ENCODE peak calls at places on chromosomes 6 and 20, in nine cellular contexts. One of them, this sample, is unnamed. For H3K27me3, the result is how much of the 10 kb centered on the place peaks cover.

GRCh38 chr6:156630613-156631302 is 146.4 kb upstream of the ARID1B start:
- DNase-seq in transverse colon: no peak
- DNase-seq in endothelial cell of umbilical vein: no peak
- DNase-seq in heart left ventricle: no peak
- DNase-seq in fibroblast of lung: no peak
- DNase-seq in cardiac muscle cell: no peak
- DNase-seq in GM12878: no peak
- DNase-seq in adrenal gland: no peak
- DNase-seq in body of pancreas: no peak
- DNase-seq in this sample: no peak

GRCh38 chr6:160365117-160365516 is 16.9 kb downstream of the SLC22A3 start:
- DNase-seq in heart left ventricle: no peak
- DNase-seq in GM12878: no peak
- DNase-seq in adrenal gland: no peak
- DNase-seq in body of pancreas: no peak
- DNase-seq in cardiac muscle cell: no peak
- DNase-seq in transverse colon: no peak
- DNase-seq in endothelial cell of umbilical vein: no peak
- DNase-seq in fibroblast of lung: no peak
- DNase-seq in this sample: no peak

GRCh38 chr6:144314003-144314485 is 28.9 kb downstream of the UTRN start:
- DNase-seq in heart left ventricle: peak
- DNase-seq in body of pancreas: peak
- DNase-seq in endothelial cell of umbilical vein: peak
- DNase-seq in adrenal gland: peak
- DNase-seq in cardiac muscle cell: no peak
- DNase-seq in GM12878: no peak
- DNase-seq in fibroblast of lung: peak
- DNase-seq in transverse colon: no peak
- DNase-seq in this sample: peak

GRCh38 chr6:39530201-39530759 is 194.9 kb downstream of the KIF6 start:
- DNase-seq in body of pancreas: no peak
- DNase-seq in endothelial cell of umbilical vein: no peak
- DNase-seq in adrenal gland: peak
- DNase-seq in GM12878: peak
- DNase-seq in fibroblast of lung: peak
- DNase-seq in heart left ventricle: no peak
- DNase-seq in transverse colon: peak
- DNase-seq in cardiac muscle cell: no peak
- DNase-seq in this sample: no peak

GRCh38 chr20:48210111-48211029 is 425.1 kb upstream of the SULF2 start:
- DNase-seq in heart left ventricle: no peak
- DNase-seq in endothelial cell of umbilical vein: no peak
- DNase-seq in cardiac muscle cell: no peak
- DNase-seq in GM12878: no peak
- DNase-seq in fibroblast of lung: no peak
- DNase-seq in body of pancreas: no peak
- DNase-seq in adrenal gland: no peak
- DNase-seq in transverse colon: no peak
- DNase-seq in this sample: no peak

GRCh38 chr20:64107736-64108457 is 532 bp upstream of the NPBWR2 start:
- DNase-seq in transverse colon: peak
- DNase-seq in heart left ventricle: peak
- DNase-seq in body of pancreas: no peak
- DNase-seq in cardiac muscle cell: no peak
- DNase-seq in fibroblast of lung: no peak
- DNase-seq in endothelial cell of umbilical vein: no peak
- DNase-seq in adrenal gland: no peak
- DNase-seq in GM12878: no peak
- DNase-seq in this sample: no peak

GRCh38 chr6:134421496-134421895 is 103.6 kb upstream of the SGK1 start:
- DNase-seq in body of pancreas: no peak
- DNase-seq in transverse colon: no peak
- DNase-seq in fibroblast of lung: peak
- DNase-seq in cardiac muscle cell: no peak
- DNase-seq in adrenal gland: no peak
- DNase-seq in GM12878: no peak
- DNase-seq in heart left ventricle: no peak
- DNase-seq in endothelial cell of umbilical vein: peak
- DNase-seq in this sample: no peak

GRCh38 chr6:155402656-155403304 is 52.9 kb downstream of the NOX3 start:
- DNase-seq in heart left ventricle: no peak
- DNase-seq in transverse colon: no peak
- DNase-seq in adrenal gland: no peak
- DNase-seq in cardiac muscle cell: no peak
- DNase-seq in GM12878: no peak
- DNase-seq in fibroblast of lung: no peak
- DNase-seq in endothelial cell of umbilical vein: no peak
- DNase-seq in body of pancreas: no peak
- DNase-seq in this sample: no peak

GRCh38 chr6:140774080-140774505 is 1358.6 kb upstream of the GJE1 start:
- DNase-seq in GM12878: peak
- DNase-seq in adrenal gland: no peak
- DNase-seq in body of pancreas: no peak
- DNase-seq in transverse colon: no peak
- DNase-seq in heart left ventricle: peak
- DNase-seq in fibroblast of lung: peak
- DNase-seq in cardiac muscle cell: peak
- DNase-seq in endothelial cell of umbilical vein: peak
- DNase-seq in this sample: no peak

GRCh38 chr6:164291224-164291623 is 876.7 kb downstream of the QKI start:
- DNase-seq in heart left ventricle: no peak
- DNase-seq in GM12878: no peak
- DNase-seq in cardiac muscle cell: no peak
- DNase-seq in endothelial cell of umbilical vein: no peak
- DNase-seq in transverse colon: no peak
- DNase-seq in fibroblast of lung: no peak
- DNase-seq in adrenal gland: no peak
- DNase-seq in body of pancreas: no peak
- DNase-seq in this sample: no peak

GRCh38 chr20:40682104-40683045 is 6.7 kb downstream of the MAFB start:
- DNase-seq in GM12878: no peak
- DNase-seq in heart left ventricle: peak
- DNase-seq in endothelial cell of umbilical vein: no peak
- DNase-seq in fibroblast of lung: peak
- DNase-seq in adrenal gland: no peak
- DNase-seq in cardiac muscle cell: no peak
- DNase-seq in transverse colon: no peak
- DNase-seq in body of pancreas: peak
- DNase-seq in this sample: peak

GRCh38 chr6:72865467-72865866 is 243.6 kb downstream of the KCNQ5 start:
- DNase-seq in heart left ventricle: no peak
- DNase-seq in body of pancreas: no peak
- DNase-seq in transverse colon: no peak
- DNase-seq in cardiac muscle cell: no peak
- DNase-seq in endothelial cell of umbilical vein: no peak
- DNase-seq in fibroblast of lung: peak
- DNase-seq in GM12878: no peak
- DNase-seq in adrenal gland: no peak
- DNase-seq in this sample: no peak

GRCh38 chr6:117174835-117175360 is 90.5 kb upstream of the VGLL2 start:
- DNase-seq in endothelial cell of umbilical vein: no peak
- DNase-seq in transverse colon: no peak
- DNase-seq in adrenal gland: no peak
- DNase-seq in body of pancreas: no peak
- DNase-seq in cardiac muscle cell: no peak
- DNase-seq in fibroblast of lung: no peak
- DNase-seq in GM12878: no peak
- DNase-seq in heart left ventricle: no peak
- DNase-seq in this sample: no peak

GRCh38 chr6:139337830-139338229 is 36.6 kb downstream of the CITED2 start:
- DNase-seq in endothelial cell of umbilical vein: no peak
- DNase-seq in transverse colon: no peak
- DNase-seq in body of pancreas: no peak
- DNase-seq in heart left ventricle: no peak
- DNase-seq in adrenal gland: peak
- DNase-seq in cardiac muscle cell: no peak
- DNase-seq in GM12878: no peak
- DNase-seq in fibroblast of lung: peak
- DNase-seq in this sample: no peak

GRCh38 chr6:28929887-28930620 is 6.3 kb upstream of the TRIM27 start:
- DNase-seq in cardiac muscle cell: no peak
- DNase-seq in heart left ventricle: no peak
- DNase-seq in body of pancreas: no peak
- DNase-seq in endothelial cell of umbilical vein: no peak
- DNase-seq in adrenal gland: no peak
- DNase-seq in GM12878: no peak
- DNase-seq in transverse colon: no peak
- DNase-seq in fibroblast of lung: no peak
- DNase-seq in this sample: no peak

GRCh38 chr20:2237059-2237458 is 58.7 kb upstream of the TGM3 start:
- DNase-seq in body of pancreas: peak
- DNase-seq in transverse colon: peak
- DNase-seq in heart left ventricle: peak
- DNase-seq in cardiac muscle cell: peak
- DNase-seq in endothelial cell of umbilical vein: no peak
- DNase-seq in adrenal gland: peak
- DNase-seq in GM12878: no peak
- DNase-seq in fibroblast of lung: peak
- DNase-seq in this sample: peak

GRCh38 chr6:45677381-45677992 is 299.8 kb upstream of the SUPT3H start:
- DNase-seq in adrenal gland: peak
- DNase-seq in fibroblast of lung: peak
- DNase-seq in transverse colon: peak
- DNase-seq in GM12878: peak
- DNase-seq in cardiac muscle cell: no peak
- DNase-seq in body of pancreas: peak
- DNase-seq in heart left ventricle: peak
- DNase-seq in endothelial cell of umbilical vein: peak
- DNase-seq in this sample: no peak

GRCh38 chr6:121584591-121585369 is 149.3 kb downstream of the GJA1 start:
- DNase-seq in heart left ventricle: no peak
- DNase-seq in endothelial cell of umbilical vein: no peak
- DNase-seq in cardiac muscle cell: no peak
- DNase-seq in GM12878: no peak
- DNase-seq in fibroblast of lung: peak
- DNase-seq in transverse colon: no peak
- DNase-seq in adrenal gland: no peak
- DNase-seq in body of pancreas: no peak
- DNase-seq in this sample: no peak

GRCh38 chr6:79076881-79077641 is 993 bp downstream of the PHIP start:
- DNase-seq in fibroblast of lung: peak
- DNase-seq in adrenal gland: peak
- DNase-seq in transverse colon: peak
- DNase-seq in body of pancreas: peak
- DNase-seq in GM12878: no peak
- DNase-seq in cardiac muscle cell: peak
- DNase-seq in endothelial cell of umbilical vein: peak
- DNase-seq in heart left ventricle: peak
- DNase-seq in this sample: peak
- TF ChIP-seq CTCF in fibroblast of lung: no peak
- TF ChIP-seq CTCF in adrenal gland: no peak
- TF ChIP-seq CTCF in transverse colon: no peak
- TF ChIP-seq CTCF in body of pancreas: no peak
- TF ChIP-seq CTCF in GM12878: no peak
- TF ChIP-seq CTCF in cardiac muscle cell: no peak
- TF ChIP-seq CTCF in endothelial cell of umbilical vein: no peak
- TF ChIP-seq CTCF in heart left ventricle: no peak
- TF ChIP-seq CTCF in this sample: peak

GRCh38 chr6:150503041-150503440 is 96.6 kb upstream of the PLEKHG1 start:
- DNase-seq in endothelial cell of umbilical vein: no peak
- DNase-seq in adrenal gland: no peak
- DNase-seq in heart left ventricle: no peak
- DNase-seq in cardiac muscle cell: no peak
- DNase-seq in body of pancreas: no peak
- DNase-seq in transverse colon: no peak
- DNase-seq in fibroblast of lung: no peak
- DNase-seq in GM12878: no peak
- DNase-seq in this sample: no peak
- H3K27ac ChIP-seq in endothelial cell of umbilical vein: no peak
- H3K27ac ChIP-seq in adrenal gland: no peak
- H3K27ac ChIP-seq in heart left ventricle: no peak
- H3K27ac ChIP-seq in cardiac muscle cell: no peak
- H3K27ac ChIP-seq in body of pancreas: no peak
- H3K27ac ChIP-seq in transverse colon: no peak
- H3K27ac ChIP-seq in fibroblast of lung: no peak
- H3K27ac ChIP-seq in GM12878: no peak
- H3K27ac ChIP-seq in this sample: no peak

DNA sequence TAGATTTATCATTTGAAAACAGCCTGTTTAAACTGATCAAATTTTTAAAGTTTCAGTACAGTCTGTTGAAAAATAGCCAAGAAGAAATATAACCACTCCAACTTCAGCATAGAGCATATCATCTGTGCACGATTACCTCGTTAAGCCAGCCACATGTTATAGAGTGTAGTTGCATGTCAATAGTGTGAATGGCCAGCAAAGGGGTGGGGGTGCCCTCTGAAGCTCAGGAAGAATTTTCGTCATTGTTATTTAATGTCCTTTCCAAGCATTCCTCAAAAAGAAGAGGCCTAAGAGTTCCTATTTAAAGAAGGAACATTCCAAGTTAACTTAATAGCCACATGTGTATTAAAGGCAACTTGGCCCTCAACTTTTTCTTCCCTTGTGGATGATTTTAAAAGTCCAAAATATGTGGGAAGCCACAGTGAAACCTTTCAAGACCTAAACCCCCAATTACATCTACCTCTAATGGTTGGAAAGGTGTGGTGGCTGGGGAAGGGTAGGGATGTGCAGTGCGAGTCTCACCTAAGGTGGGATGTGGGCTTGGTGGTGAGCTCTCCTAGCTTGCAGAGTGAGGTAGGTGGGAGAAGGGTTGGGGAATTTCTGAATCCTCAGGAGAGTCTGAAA is 1.8 kb upstream of the CCN2 start:
- DNase-seq in heart left ventricle: no peak
- DNase-seq in endothelial cell of umbilical vein: no peak
- DNase-seq in transverse colon: no peak
- DNase-seq in GM12878: no peak
- DNase-seq in cardiac muscle cell: no peak
- DNase-seq in fibroblast of lung: no peak
- DNase-seq in body of pancreas: no peak
- DNase-seq in adrenal gland: no peak
- DNase-seq in this sample: no peak
- H3K27me3 ChIP-seq in heart left ventricle: under half
- H3K27me3 ChIP-seq in endothelial cell of umbilical vein: under half
- H3K27me3 ChIP-seq in transverse colon: under half
- H3K27me3 ChIP-seq in GM12878: under half
- H3K27me3 ChIP-seq in cardiac muscle cell: under half
- H3K27me3 ChIP-seq in fibroblast of lung: under half
- H3K27me3 ChIP-seq in body of pancreas: under half
- H3K27me3 ChIP-seq in adrenal gland: under half
- H3K27me3 ChIP-seq in this sample: under half

DNA sequence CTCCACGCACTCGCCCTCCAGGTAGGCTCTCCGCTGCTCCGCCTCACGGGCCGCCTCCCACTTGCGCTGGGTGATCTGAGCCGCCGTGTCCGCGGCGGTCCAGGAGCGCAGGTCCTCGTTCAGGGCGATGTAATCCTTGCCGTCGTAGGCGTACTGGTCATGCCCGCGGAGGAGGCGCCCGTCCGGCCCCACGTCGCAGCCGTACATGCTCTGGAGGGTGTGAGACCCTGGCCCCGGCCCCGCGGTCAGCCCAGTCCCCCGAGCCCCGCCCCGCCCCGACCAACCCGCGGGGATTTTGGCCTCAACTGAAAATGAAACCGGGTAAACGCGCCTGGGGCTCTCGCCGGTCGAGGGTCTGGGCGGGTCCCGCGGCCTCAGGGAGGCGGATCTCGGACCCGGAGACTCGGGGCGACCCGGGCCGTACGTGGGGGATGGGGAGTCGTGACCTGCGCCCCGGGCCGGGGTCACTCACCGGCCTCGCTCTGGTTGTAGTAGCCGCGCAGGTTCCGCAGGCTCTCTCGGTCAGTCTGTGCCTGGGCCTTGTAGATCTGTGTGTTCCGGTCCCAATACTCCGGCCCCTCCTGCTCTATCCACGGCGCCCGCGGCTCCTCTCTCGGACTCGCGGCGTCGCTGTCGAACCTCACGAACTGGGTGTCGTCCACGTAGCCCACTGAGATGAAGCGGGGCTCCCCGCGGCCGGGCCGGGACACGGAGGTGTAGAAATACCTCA is 598 bp downstream of the HLA-B start:
- DNase-seq in cardiac muscle cell: no peak
- DNase-seq in body of pancreas: peak
- DNase-seq in endothelial cell of umbilical vein: peak
- DNase-seq in transverse colon: peak
- DNase-seq in heart left ventricle: peak
- DNase-seq in fibroblast of lung: peak
- DNase-seq in adrenal gland: peak
- DNase-seq in GM12878: no peak
- DNase-seq in this sample: no peak
- TF ChIP-seq CTCF in cardiac muscle cell: no peak
- TF ChIP-seq CTCF in body of pancreas: no peak
- TF ChIP-seq CTCF in endothelial cell of umbilical vein: no peak
- TF ChIP-seq CTCF in transverse colon: no peak
- TF ChIP-seq CTCF in heart left ventricle: no peak
- TF ChIP-seq CTCF in fibroblast of lung: peak
- TF ChIP-seq CTCF in adrenal gland: no peak
- TF ChIP-seq CTCF in GM12878: no peak
- TF ChIP-seq CTCF in this sample: no peak

This sample was measured in right atrium auricular region.